ENCODE peak calls at places on chromosomes 4 and X, in eight cellular contexts. K is HS-5; R is activated T-helper 1 cell treated with anti-CD3 and anti-CD28 coated beads, Interleukin-2, amount 50 U/mL, for 16 hours; F is sciatic nerve; Q is mucosa of descending colon; G is small intestine; Y is NCI-H1092 treated with DMSO at 0.1 percent for 48 hours; A is AG04450. D is an unnamed sample.

GRCh38 chrX:71619193-71619592 is 882 bp upstream of the CXCR3 start:
- DNase-seq in K (no peak), R (peak), F (no peak), Q (no peak), G (no peak), Y (no peak), A (no peak), D (no peak)

GRCh38 chr4:71857713-71858451 is 74.0 kb upstream of the GC start:
- DNase-seq in K (no peak), R (no peak), F (no peak), Q (no peak), G (peak), Y (no peak), A (no peak), D (no peak)

GRCh38 chr4:98293089-98293887 is 32.1 kb downstream of the RAP1GDS1 start:
- DNase-seq in K (no peak), R (no peak), F (peak), Q (no peak), G (no peak), Y (no peak), A (no peak), D (no peak)

GRCh38 chr4:13928214-13928613 is 300.7 kb upstream of the BOD1L1 start:
- DNase-seq in K (no peak), R (no peak), F (no peak), Q (no peak), G (no peak), Y (no peak), A (no peak), D (peak)

GRCh38 chr4:41572414-41572986 is 34.5 kb downstream of the LIMCH1 start:
- DNase-seq in K (no peak), R (no peak), F (no peak), Q (no peak), G (no peak), Y (no peak), A (no peak), D (no peak)

GRCh38 chr4:102663073-102663472 is 97.7 kb downstream of the MANBA start:
- DNase-seq in K (no peak), R (no peak), F (no peak), Q (no peak), G (no peak), Y (no peak), A (no peak), D (no peak)

GRCh38 chr4:147994076-147994475 is 262.2 kb downstream of the ARHGAP10 start:
- DNase-seq in K (no peak), R (no peak), F (no peak), Q (no peak), G (no peak), Y (no peak), A (no peak), D (no peak)

GRCh38 chr4:184310171-184310567 is 92.5 kb upstream of the ENPP6 start:
- DNase-seq in K (no peak), R (peak), F (no peak), Q (peak), G (peak), Y (no peak), A (no peak), D (no peak)

GRCh38 chrX:150063138-150063518 is 124.8 kb upstream of the EOLA2 start:
- DNase-seq in K (no peak), R (no peak), F (no peak), Q (no peak), G (no peak), Y (no peak), A (no peak), D (no peak)

GRCh38 chr4:13368262-13368661 is 115.9 kb downstream of the RAB28 start:
- DNase-seq in K (no peak), R (no peak), F (no peak), Q (no peak), G (no peak), Y (no peak), A (no peak), D (no peak)

GRCh38 chr4:84778041-84778440 is 188.4 kb downstream of the WDFY3 start:
- DNase-seq in K (no peak), R (no peak), F (no peak), Q (no peak), G (no peak), Y (no peak), A (no peak), D (no peak)

GRCh38 chr4:53273726-53274125 is 92.1 kb downstream of the SCFD2 start:
- DNase-seq in K (no peak), R (no peak), F (no peak), Q (no peak), G (no peak), Y (no peak), A (no peak), D (no peak)

GRCh38 chr4:20831746-20832145 is 131.5 kb downstream of the PACRGL start:
- DNase-seq in K (no peak), R (no peak), F (no peak), Q (no peak), G (no peak), Y (no peak), A (no peak), D (no peak)

GRCh38 chr4:60989141-60989540 is 211.0 kb upstream of the ADGRL3 start:
- DNase-seq in K (no peak), R (no peak), F (no peak), Q (no peak), G (no peak), Y (no peak), A (no peak), D (no peak)

GRCh38 chrX:55008571-55009358 is 8.6 kb downstream of the APEX2 start:
- DNase-seq in K (peak), R (no peak), F (no peak), Q (no peak), G (no peak), Y (no peak), A (no peak), D (no peak)

D was measured in HT-29.